ENCODE peak calls at places on chromosomes 3 and 15, in seven cellular contexts. S is CD4-positive, alpha-beta T cell; J is heart left ventricle; Q is thoracic aorta; A is keratinocyte; C is kidney; O is left lung. Z is an unnamed sample.

GRCh38 chr3:123635220-123635619 is 50.4 kb upstream of the HACD2 start:
- DNase-seq in S (no peak), J (no peak), Q (no peak), A (no peak), C (no peak), O (no peak), Z (no peak)

GRCh38 chr3:50167069-50167781 is 12.1 kb downstream of the SEMA3F start:
- DNase-seq in S (no peak), J (no peak), Q (no peak), A (no peak), C (peak), O (no peak), Z (no peak)

GRCh38 chr3:129596194-129597086 is 10.0 kb downstream of the PLXND1 start:
- DNase-seq in S (no peak), J (peak), Q (peak), A (no peak), C (peak), O (peak), Z (peak)

GRCh38 chr3:74897006-74897405 is 282.5 kb upstream of the CNTN3 start:
- DNase-seq in S (no peak), J (no peak), Q (no peak), A (no peak), C (no peak), O (no peak), Z (no peak)

GRCh38 chr15:81410318-81410753 is 36.3 kb upstream of the TMC3 start:
- DNase-seq in S (peak), J (peak), Q (peak), A (peak), C (no peak), O (no peak), Z (peak)

GRCh38 chr3:132433121-132433520 is 15.8 kb downstream of the DNAJC13 start:
- DNase-seq in S (no peak), J (no peak), Q (no peak), A (no peak), C (no peak), O (no peak), Z (no peak)

GRCh38 chr3:129688310-129688895 is 81.9 kb upstream of the PLXND1 start:
- DNase-seq in S (no peak), J (peak), Q (peak), A (no peak), C (peak), O (peak), Z (peak)

GRCh38 chr3:16151109-16151508 is 23.4 kb upstream of the GALNT15 start:
- DNase-seq in S (no peak), J (peak), Q (no peak), A (no peak), C (no peak), O (peak), Z (peak)

GRCh38 chr15:25892126-25892525 is 29.0 kb upstream of the ATP10A start:
- DNase-seq in S (no peak), J (no peak), Q (no peak), A (no peak), C (no peak), O (no peak), Z (no peak)

GRCh38 chr15:77144492-77145070 is 73.7 kb upstream of the TSPAN3 start:
- DNase-seq in S (no peak), J (no peak), Q (no peak), A (no peak), C (no peak), O (no peak), Z (no peak)

GRCh38 chr3:77236118-77236517 is 196.2 kb downstream of the ROBO2 start:
- DNase-seq in S (no peak), J (no peak), Q (no peak), A (no peak), C (no peak), O (no peak), Z (no peak)

GRCh38 chr3:4980229-4981159 is 1.3 kb downstream of the BHLHE40 start:
- DNase-seq in S (peak), J (peak), Q (peak), A (no peak), C (peak), O (peak), Z (peak)

GRCh38 chr3:189508784-189509489 is 122.3 kb upstream of the TP63 start:
- DNase-seq in S (no peak), J (no peak), Q (no peak), A (no peak), C (no peak), O (no peak), Z (no peak)

GRCh38 chr15:90227336-90227735 is 6.4 kb downstream of the CIB1 start:
- DNase-seq in S (no peak), J (no peak), Q (no peak), A (no peak), C (no peak), O (no peak), Z (no peak)

GRCh38 chr15:96889734-96890480 is 559.4 kb downstream of the NR2F2 start:
- DNase-seq in S (no peak), J (no peak), Q (no peak), A (no peak), C (no peak), O (no peak), Z (peak)

GRCh38 chr3:169865176-169865800 is 4.4 kb downstream of the LRRC31 start:
- DNase-seq in S (no peak), J (no peak), Q (no peak), A (no peak), C (no peak), O (no peak), Z (no peak)

GRCh38 chr3:152299243-152299976 is 30.7 kb downstream of the MBNL1 start:
- DNase-seq in S (peak), J (no peak), Q (no peak), A (no peak), C (no peak), O (peak), Z (no peak)

GRCh38 chr15:40873625-40874561 is at the start of gene RHOV:
- DNase-seq in S (peak), J (peak), Q (no peak), A (no peak), C (peak), O (peak), Z (no peak)

GRCh38 chr15:70584838-70585706 is 178.3 kb downstream of the UACA start:
- DNase-seq in S (peak), J (no peak), Q (no peak), A (no peak), C (no peak), O (no peak), Z (no peak)

GRCh38 chr15:50065264-50065663 is 53.8 kb downstream of the ATP8B4 start:
- DNase-seq in S (no peak), J (no peak), Q (no peak), A (no peak), C (no peak), O (no peak), Z (no peak)

DNA sequence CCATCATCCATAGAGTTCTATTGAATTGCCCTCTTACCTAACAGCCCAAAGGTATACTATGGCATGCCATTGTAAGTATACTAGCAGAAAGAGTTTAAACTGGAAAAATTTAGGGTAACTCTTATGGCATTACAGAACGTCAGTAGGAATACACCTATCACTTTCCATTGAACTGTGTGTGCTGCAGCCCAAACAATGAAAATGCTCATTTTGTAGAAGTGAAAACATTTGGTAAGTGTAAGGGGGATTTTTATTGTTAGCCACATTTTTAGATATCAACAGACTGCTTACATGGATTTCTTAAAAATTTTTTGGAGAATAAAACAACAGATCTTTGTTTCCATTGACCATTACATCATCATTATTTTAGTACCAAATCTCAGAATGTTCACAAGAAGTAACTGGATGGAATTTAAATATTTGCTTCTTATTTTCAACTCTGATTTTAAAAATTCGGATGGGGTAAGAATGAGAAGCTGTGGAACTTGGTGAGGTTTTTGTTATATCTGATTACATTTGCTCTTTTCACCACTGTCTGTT is 245.9 kb downstream of the UBE2E2 start:
- DNase-seq in S (no peak), J (no peak), Q (no peak), A (no peak), C (no peak), O (no peak), Z (no peak)
- H3K27ac ChIP-seq in S (no peak), J (no peak), Q (no peak), A (no peak), C (no peak), O (no peak), Z (no peak)

GRCh38 chr3:59675495-59675894 is 625.7 kb upstream of the CFAP20DC start:
- DNase-seq in S (no peak), J (no peak), Q (no peak), A (no peak), C (no peak), O (no peak), Z (no peak)
- H3K27ac ChIP-seq in S (no peak), J (no peak), Q (no peak), A (no peak), C (no peak), O (no peak), Z (no peak)

DNA sequence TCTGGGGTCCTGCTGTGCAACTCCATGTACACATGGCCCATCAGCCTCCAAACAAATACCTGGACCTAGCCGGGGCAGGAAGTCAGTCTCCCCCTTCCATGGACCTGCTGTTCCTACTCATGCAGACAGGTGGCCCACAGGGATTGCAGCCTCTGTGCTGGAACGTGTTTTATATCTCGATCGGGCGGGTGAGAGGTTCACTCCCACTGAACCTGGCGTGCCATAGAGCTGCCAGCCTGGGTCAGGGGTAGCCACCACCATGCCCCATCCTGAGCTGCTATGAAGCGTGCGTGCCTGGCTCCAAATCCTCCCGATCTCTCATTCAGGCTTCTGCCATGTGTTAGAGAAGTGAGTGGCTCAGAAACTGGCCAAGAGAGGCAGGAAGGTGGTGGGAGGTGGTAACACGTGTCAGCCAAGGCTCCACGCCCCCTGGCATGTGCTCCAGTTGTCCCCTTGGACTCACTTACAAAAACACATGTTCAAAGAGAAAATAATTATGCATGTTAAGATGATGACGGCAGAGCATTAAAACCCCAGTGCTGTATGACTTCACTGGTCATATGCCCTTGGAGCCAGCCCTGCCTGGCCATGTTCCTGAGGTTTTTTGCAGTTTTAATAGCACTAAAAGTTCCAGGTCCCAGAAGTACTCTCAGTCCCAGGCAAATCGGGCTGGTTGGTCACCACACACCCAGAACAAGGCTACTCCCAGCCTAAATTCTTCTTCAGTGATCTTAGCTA is 30.6 kb downstream of the CTSH start:
- DNase-seq in S (no peak), J (no peak), Q (no peak), A (no peak), C (no peak), O (no peak), Z (peak)
- H3K27ac ChIP-seq in S (no peak), J (no peak), Q (peak), A (no peak), C (peak), O (peak), Z (peak)

GRCh38 chr3:114424337-114424736 is 130.5 kb downstream of the TIGIT start:
- DNase-seq in S (no peak), J (no peak), Q (no peak), A (no peak), C (no peak), O (no peak), Z (no peak)
- H3K27ac ChIP-seq in S (no peak), J (no peak), Q (no peak), A (no peak), C (no peak), O (no peak), Z (no peak)

GRCh38 chr15:74958320-74958907 is 1.8 kb upstream of the RPP25 start:
- DNase-seq in S (no peak), J (peak), Q (peak), A (no peak), C (peak), O (peak), Z (no peak)
- H3K27ac ChIP-seq in S (no peak), J (no peak), Q (peak), A (no peak), C (no peak), O (no peak), Z (peak)

DNA sequence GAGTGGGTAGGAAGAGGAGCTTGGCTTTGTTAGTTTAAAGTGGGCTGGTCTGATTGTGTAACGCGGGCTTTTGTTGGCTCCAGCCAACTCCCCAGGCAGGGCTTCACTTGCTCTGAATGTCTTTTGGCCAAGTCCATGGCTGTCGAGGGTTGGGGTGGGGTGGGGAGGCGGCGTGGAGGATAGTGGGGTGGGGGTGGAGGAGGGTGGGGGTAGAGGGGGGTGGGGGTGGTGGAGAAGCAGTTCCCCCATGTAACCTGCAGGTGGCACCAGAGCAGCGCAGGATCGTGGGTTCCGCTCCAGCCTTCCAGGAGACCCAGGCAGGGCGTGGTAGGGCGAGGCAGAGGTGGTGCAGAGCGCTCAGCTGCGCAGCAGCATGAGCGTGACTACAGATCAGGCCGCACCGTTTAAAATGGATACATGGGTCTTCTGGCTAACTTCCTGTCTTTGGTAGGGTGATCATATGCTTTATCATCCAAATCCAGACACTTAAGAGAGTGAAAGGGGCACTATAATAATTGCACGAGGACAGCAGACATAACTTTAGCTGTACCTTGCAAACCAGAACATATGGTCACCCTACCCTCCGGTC is 28.3 kb downstream of the GOLGA6A start:
- DNase-seq in S (peak), J (peak), Q (no peak), A (peak), C (peak), O (peak), Z (peak)
- H3K27ac ChIP-seq in S (no peak), J (no peak), Q (peak), A (no peak), C (no peak), O (no peak), Z (no peak)

DNA sequence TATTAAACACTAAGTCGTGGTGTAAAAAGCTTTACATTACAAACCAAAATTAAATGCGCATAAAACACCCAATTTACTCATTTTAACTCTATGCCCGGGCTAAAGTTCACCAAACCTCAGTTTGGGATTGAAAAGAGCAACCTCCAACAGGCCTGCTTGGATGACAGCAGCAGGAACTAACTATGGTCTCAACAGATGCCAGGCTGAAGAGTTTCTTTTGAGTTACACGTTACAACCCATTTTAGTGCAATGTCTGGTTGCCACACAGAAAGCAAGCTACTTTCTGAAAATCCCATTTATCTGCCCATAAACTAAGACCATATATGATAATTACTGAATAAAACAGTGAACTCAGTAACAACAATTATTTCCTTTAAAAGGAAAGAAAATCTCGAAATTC is 2.2 kb downstream of the SATB1 start:
- DNase-seq in S (no peak), J (no peak), Q (no peak), A (no peak), C (no peak), O (no peak), Z (no peak)
- H3K27ac ChIP-seq in S (peak), J (peak), Q (no peak), A (no peak), C (no peak), O (no peak), Z (peak)

DNA sequence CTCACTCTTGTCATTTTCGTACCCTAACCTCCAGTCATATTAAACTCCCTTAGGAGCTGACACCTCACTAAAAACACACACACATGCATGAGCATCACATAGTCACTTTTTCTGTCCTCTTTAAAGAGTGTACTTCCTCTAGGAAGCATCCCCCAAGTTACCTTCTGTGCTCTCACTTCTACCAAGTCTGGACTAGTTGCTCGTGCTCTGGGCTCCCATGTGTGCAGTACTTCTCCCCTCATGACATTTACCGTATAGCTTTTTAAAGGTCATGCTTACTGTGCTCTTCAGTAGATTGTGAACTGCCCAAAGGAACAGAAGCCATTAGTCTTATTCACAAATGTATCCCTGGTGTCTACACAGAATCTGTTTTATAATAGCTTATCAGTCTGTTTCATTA is 42.0 kb downstream of the CRYBG3 start:
- DNase-seq in S (no peak), J (no peak), Q (no peak), A (no peak), C (no peak), O (no peak), Z (no peak)
- H3K27ac ChIP-seq in S (no peak), J (no peak), Q (no peak), A (no peak), C (no peak), O (no peak), Z (no peak)

GRCh38 chr3:184596233-184596632 is 34.6 kb downstream of the EPHB3 start:
- DNase-seq in S (no peak), J (no peak), Q (no peak), A (no peak), C (no peak), O (no peak), Z (no peak)
- H3K27ac ChIP-seq in S (no peak), J (no peak), Q (no peak), A (no peak), C (no peak), O (no peak), Z (no peak)

DNA sequence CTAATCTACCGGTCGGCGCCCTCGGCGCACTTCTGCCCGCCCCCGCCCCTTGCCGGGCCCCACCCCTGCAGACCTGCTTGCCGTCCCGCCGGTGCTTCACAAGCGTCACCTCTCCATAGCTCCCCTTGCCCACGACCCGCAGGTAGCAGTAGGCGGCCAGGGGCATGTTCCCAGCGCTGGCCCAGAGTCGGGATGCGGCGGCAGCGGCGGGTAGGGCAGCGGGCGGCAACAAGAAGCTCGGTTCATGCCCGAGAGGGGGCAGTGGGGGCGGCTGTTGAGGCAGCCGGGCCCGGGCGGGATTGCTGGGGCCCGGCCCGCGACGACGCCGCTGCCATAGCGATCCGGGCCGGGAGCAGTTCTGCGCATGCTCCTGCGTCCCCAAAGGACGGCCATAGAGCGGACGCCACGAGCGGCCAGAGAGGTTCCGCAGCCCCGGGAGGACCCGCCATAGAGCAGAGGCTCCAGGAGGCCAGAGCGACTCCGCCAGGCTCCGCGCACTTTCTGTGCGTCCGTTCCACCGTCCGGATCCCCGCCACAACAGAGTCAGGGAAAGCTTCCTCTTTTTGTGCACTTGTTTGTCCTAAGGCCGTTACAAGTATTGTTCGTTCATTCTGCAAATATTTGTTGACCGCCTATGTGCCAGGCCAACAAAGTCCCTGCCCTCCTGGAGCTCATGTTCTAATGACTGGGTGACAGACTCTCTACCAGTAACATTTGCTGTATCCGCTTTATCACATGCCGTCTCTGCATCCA is at the start of gene NEK4:
- DNase-seq in S (peak), J (peak), Q (peak), A (peak), C (peak), O (peak), Z (peak)
- H3K27ac ChIP-seq in S (peak), J (peak), Q (peak), A (peak), C (peak), O (peak), Z (peak)